ENCODE peak calls at places on chromosomes 1 and 21, in five cellular contexts. Y is HL-60, F is tibial artery, S is fibroblast of mammary gland, D is BJ. C is an unnamed sample.

GRCh38 chr1:31376374-31377134 is 3.7 kb upstream of the FABP3 start:
- DNase-seq in F (no peak), D (peak), S (peak), Y (no peak), C (peak)

GRCh38 chr1:47533176-47534039 is 95.6 kb downstream of the FOXD2 start:
- DNase-seq in S (peak), Y (no peak), F (peak), D (peak), C (peak)

GRCh38 chr21:21046063-21046462 is 47.9 kb downstream of the NCAM2 start:
- DNase-seq in F (no peak), S (no peak), D (no peak), Y (no peak), C (no peak)

GRCh38 chr1:54167422-54168139 is 14.8 kb upstream of the CDCP2 start:
- DNase-seq in F (no peak), S (peak), D (no peak), Y (no peak), C (peak)

GRCh38 chr1:74504125-74505065 is 8.0 kb downstream of the LRRC53 start:
- DNase-seq in S (peak), F (no peak), Y (peak), D (no peak), C (peak)

GRCh38 chr1:202122639-202123335 is at the start of gene GPR37L1:
- DNase-seq in Y (no peak), S (peak), D (no peak), F (peak), C (no peak)

GRCh38 chr1:204321051-204321450 is 38.7 kb downstream of the PLEKHA6 start:
- DNase-seq in Y (no peak), S (no peak), D (no peak), F (no peak), C (no peak)

GRCh38 chr1:76005755-76006154 is 68.8 kb upstream of the ST6GALNAC3 start:
- DNase-seq in F (no peak), S (peak), D (no peak), Y (no peak), C (no peak)

GRCh38 chr1:25790472-25790871 is 9.5 kb upstream of the SELENON start:
- DNase-seq in Y (no peak), D (no peak), S (no peak), F (no peak), C (no peak)

GRCh38 chr1:195495720-195496635 is 1112.3 kb downstream of the KCNT2 start:
- DNase-seq in S (no peak), D (no peak), F (no peak), Y (no peak), C (no peak)

GRCh38 chr1:63403386-63403785 is 36.0 kb downstream of the ALG6 start:
- DNase-seq in Y (peak), D (no peak), S (no peak), F (no peak), C (no peak)

GRCh38 chr1:27650527-27651175 is 15.7 kb upstream of the FGR start:
- DNase-seq in D (peak), F (no peak), S (peak), Y (peak), C (no peak)

GRCh38 chr1:42333662-42334239 is 1.3 kb downstream of the FOXJ3 start:
- DNase-seq in F (no peak), Y (no peak), D (no peak), S (peak), C (no peak)

GRCh38 chr1:64470670-64471217 is 815 bp downstream of the CACHD1 start:
- DNase-seq in F (peak), Y (peak), D (no peak), S (peak), C (no peak)

GRCh38 chr1:110210604-110211502 is 739 bp downstream of the KCNC4 start:
- DNase-seq in Y (peak), F (peak), D (no peak), S (no peak), C (no peak)

GRCh38 chr1:245915406-245915805 is 591.7 kb downstream of the SMYD3 start:
- DNase-seq in S (no peak), Y (no peak), F (no peak), D (no peak), C (no peak)

GRCh38 chr1:23698466-23698865 is 6.9 kb downstream of the RPL11 start:
- DNase-seq in Y (no peak), D (no peak), S (no peak), F (no peak), C (no peak)

GRCh38 chr1:111666828-111667227 is 47.2 kb downstream of the RAP1A start:
- DNase-seq in S (peak), F (no peak), Y (no peak), D (no peak), C (no peak)

GRCh38 chr1:225657462-225657989 is 4.6 kb upstream of the ENAH start:
- DNase-seq in S (peak), Y (no peak), D (peak), F (no peak), C (peak)

GRCh38 chr1:33363470-33363861 is 42.6 kb upstream of the A3GALT2 start:
- DNase-seq in F (no peak), Y (no peak), D (no peak), S (no peak), C (no peak)

GRCh38 chr1:203320546-203321272 is 15.4 kb downstream of the BTG2 start:
- DNase-seq in S (peak), Y (peak), D (no peak), F (peak), C (no peak)
- TF ChIP-seq CTCF in S (no peak), Y (no peak), D (no peak), F (no peak), C (no peak)

DNA sequence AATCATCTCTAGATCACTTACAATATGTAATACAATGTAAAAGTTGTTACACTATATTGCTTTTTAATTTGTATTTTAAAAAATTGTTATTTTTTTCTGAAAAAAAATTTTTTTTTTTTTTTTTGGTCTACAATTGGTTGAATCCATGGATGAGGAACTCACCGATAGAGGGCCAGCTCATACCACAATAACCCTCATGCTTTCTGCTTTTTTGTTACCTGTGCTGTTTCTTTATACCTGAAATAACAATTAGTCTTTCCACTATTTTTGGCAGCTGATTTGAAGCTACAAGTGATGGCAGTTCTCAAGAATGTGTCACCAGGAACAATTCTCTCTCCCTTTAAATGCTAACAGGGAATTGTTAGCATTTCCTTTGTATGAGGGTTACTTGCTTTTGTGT is 12.0 kb downstream of the SMG7 start:
- DNase-seq in S (no peak), Y (no peak), D (no peak), F (no peak), C (no peak)
- TF ChIP-seq CTCF in S (no peak), Y (no peak), D (no peak), F (no peak), C (peak)

DNA sequence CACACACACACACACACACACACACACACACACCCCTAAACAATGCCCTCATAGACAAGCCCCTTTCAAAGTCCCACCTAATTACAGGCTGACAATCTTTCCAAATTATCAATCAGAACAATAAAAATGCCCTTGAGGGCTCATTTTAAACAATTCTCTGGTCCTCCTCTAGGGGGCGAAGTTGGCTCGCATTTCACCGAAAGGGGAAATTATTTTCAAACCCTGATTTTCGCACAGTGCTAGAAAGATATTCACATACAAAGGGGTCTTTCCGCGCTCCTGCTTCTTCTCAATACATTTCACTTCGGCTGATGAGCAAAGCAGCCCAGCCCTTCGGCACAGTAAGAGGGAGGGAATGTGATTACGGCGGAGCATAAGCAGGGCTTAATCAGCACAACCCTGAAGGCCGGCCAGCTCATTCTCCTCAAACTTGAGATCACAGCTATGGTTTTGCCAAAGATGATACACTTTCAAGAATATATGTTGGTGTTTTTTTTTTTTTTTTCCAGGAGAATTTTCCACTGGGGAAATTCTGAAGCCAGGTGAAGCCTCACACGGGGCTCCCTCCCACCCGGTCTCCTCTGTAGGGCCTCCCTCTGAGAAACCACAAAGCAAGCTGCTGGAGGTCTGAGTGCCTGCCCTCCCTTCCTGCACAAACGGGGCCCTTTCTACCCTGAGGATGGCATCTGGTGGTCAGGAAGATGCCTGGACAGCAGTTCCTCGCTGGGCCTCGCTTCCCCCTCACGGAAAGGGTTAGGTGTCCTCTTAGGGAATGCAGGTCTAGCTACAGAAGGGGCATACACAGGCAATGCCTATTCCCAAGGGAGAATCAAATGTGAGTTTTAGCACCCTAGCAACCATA is 66.9 kb downstream of the GNG12 start:
- DNase-seq in F (no peak), Y (peak), D (peak), S (peak), C (peak)
- TF ChIP-seq CTCF in F (peak), Y (peak), D (peak), S (peak), C (peak)

GRCh38 chr1:18466676-18467075 is 14.1 kb upstream of the KLHDC7A start:
- DNase-seq in Y (no peak), D (no peak), S (no peak), F (no peak), C (no peak)

GRCh38 chr1:18470650-18471355 is 9.9 kb upstream of the KLHDC7A start:
- DNase-seq in S (no peak), Y (no peak), D (no peak), F (no peak), C (no peak)

GRCh38 chr1:18469514-18469913 is 11.2 kb upstream of the KLHDC7A start:
- DNase-seq in S (no peak), D (no peak), F (no peak), Y (no peak), C (no peak)

GRCh38 chr1:18464665-18465050 is 16.1 kb upstream of the KLHDC7A start:
- DNase-seq in D (no peak), F (no peak), S (no peak), Y (no peak), C (no peak)

GRCh38 chr1:18468570-18468969 is 12.2 kb upstream of the KLHDC7A start:
- DNase-seq in F (no peak), D (no peak), Y (no peak), S (no peak), C (no peak)
- TF ChIP-seq CTCF in F (no peak), D (no peak), Y (no peak), S (no peak), C (no peak)

DNA sequence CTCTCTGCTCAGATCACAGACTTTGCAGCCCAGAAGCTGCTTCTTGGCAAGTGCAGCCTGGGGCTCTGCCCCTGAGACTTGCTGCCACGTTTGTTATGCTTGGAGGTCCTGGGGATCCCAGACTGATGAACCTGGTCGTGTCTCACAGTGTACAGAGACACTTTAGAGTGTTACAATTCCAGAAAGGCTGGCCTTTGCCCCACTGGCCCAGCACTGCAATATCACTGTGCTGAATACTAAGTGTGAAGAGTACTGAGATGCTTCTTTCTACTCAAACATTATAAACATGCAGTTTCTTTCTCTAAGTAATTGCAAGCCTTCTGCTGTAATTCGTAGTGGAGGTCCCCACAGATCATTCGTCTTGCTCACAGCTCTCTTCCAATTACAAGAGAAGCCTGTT is 133.2 kb downstream of the MAP3K21 start:
- DNase-seq in F (no peak), D (no peak), S (no peak), Y (no peak), C (no peak)
- TF ChIP-seq CTCF in F (no peak), D (no peak), S (no peak), Y (no peak), C (no peak)

GRCh38 chr1:151537112-151537511 is 3.0 kb upstream of the TUFT1 start:
- DNase-seq in Y (no peak), F (no peak), D (no peak), S (peak), C (peak)

GRCh38 chr1:151542710-151543129 is 2.6 kb downstream of the TUFT1 start:
- DNase-seq in Y (no peak), S (peak), D (peak), F (no peak), C (no peak)

GRCh38 chr1:151540982-151541377 is 871 bp downstream of the TUFT1 start:
- DNase-seq in Y (peak), F (no peak), D (no peak), S (no peak), C (no peak)

GRCh38 chr1:151539321-151540020 is 638 bp upstream of the TUFT1 start:
- DNase-seq in S (peak), Y (peak), F (peak), D (peak), C (peak)

DNA sequence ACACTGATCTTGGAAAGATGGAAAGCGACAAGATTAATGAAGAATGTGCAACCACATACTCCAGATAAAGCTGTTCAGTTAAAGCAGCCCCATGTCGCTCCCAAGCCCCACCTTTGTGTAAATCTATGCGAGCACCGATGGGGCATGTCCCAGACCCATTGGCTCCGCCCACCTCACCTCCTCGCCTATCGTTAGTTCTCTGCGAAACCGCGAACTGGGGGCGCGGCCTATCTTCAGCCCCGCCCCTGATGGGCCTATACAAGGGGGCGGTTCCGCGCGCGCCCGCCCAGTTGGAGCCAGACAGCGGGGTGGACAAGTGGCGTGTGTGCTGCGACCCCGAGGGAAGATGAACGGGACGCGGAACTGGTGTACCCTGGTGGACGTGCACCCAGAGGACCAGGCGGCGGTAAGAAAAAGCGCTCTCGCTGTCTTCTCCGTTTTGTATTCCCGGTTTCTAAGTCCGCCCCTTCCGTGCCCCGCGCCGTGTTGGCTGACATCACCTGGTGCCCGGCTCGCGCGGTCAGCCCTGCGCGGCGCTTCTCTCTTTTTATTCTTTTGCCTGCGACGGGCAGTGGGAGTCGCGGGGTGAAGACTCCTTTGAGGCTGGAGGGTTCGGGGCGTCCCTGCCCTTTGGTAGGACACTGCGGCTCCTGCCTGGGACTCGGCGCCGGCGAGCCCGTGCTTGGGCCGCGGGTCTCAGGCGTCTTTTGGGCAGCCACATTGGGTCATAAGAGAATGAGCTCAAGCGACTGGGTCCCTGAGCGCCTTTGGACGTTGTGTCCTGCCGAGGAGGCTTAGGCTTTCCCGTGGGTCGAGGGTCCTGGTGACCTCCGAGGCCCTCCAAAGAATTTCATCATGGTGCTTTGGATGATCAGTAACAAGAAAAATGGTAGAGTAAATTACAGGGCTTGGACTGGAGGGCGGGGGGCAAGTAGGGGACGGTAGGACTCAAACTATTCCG is at the start of gene TUFT1:
- DNase-seq in Y (peak), F (peak), S (peak), D (peak), C (peak)
- TF ChIP-seq CTCF in Y (no peak), F (no peak), S (no peak), D (no peak), C (no peak)

DNA sequence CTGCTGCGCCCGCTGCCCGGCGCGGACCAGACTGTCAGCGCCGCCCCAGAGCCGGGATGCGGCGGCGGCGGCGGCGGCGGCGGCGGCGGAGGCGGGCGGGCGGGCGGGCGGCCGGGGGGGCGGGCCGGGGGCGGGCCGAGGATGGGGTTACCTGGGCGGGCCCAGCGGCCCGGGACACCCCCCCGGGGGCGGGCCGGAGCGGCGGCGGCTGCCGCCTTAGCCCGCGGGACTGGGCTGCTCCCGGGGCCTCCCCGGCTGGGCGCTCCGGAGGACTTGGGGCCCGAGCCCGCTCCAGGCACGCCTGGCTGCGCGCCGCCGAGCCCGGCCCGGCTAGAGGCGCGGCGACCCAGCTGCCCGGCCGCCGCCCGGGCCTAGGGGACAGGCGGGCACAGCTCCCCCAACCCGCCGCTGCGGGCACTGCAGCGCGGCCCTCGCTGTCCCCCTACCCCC is at the start of gene WNT4:
- DNase-seq in Y (no peak), F (no peak), D (no peak), S (no peak), C (no peak)
- TF ChIP-seq CTCF in Y (no peak), F (no peak), D (no peak), S (no peak), C (no peak)